ENCODE peak calls at places on chromosome 16, in four cellular contexts. K, X, N and I are unnamed samples.

GRCh38 chr16:68264128-68265077 is at the start of gene SLC7A6:
- DNase-seq in K (no peak), X (peak), N (peak), I (peak)

GRCh38 chr16:4760221-4760910 is 6.6 kb downstream of the ZNF500 start:
- DNase-seq in K (no peak), N (no peak), X (no peak), I (no peak)

GRCh38 chr16:69858196-69859104 is 92.7 kb upstream of the CLEC18A start:
- DNase-seq in N (no peak), K (no peak), X (no peak), I (no peak)

GRCh38 chr16:54459509-54460235 is 173.1 kb upstream of the IRX3 start:
- DNase-seq in X (no peak), K (no peak), N (no peak), I (no peak)

GRCh38 chr16:84040823-84041391 is 1.7 kb downstream of the SLC38A8 start:
- DNase-seq in N (no peak), K (no peak), X (no peak), I (no peak)

GRCh38 chr16:52799149-52799548 is 252.2 kb upstream of the TOX3 start:
- DNase-seq in K (no peak), X (no peak), N (no peak), I (no peak)

GRCh38 chr16:29989111-29989858 is 6.1 kb downstream of the HIRIP3 start:
- DNase-seq in N (no peak), K (no peak), X (no peak), I (no peak)

GRCh38 chr16:69703638-69704037 is 22.7 kb downstream of the NQO1 start:
- DNase-seq in X (no peak), N (no peak), K (no peak), I (no peak)

GRCh38 chr16:49282690-49283375 is 1.2 kb upstream of the CBLN1 start:
- DNase-seq in X (no peak), N (no peak), K (no peak), I (no peak)

GRCh38 chr16:80915079-80915450 is 91.6 kb downstream of the CMC2 start:
- DNase-seq in N (no peak), K (no peak), X (no peak), I (no peak)

GRCh38 chr16:81838794-81839193 is 59.7 kb downstream of the PLCG2 start:
- DNase-seq in N (no peak), K (peak), X (no peak), I (no peak)

GRCh38 chr16:67243481-67243880 is 3.8 kb downstream of the FHOD1 start:
- DNase-seq in K (no peak), N (no peak), X (no peak), I (no peak)

GRCh38 chr16:83363521-83363920 is 444.3 kb upstream of the HSBP1 start:
- DNase-seq in N (no peak), K (no peak), X (no peak), I (no peak)

GRCh38 chr16:4371481-4372314 is at the start of gene VASN:
- DNase-seq in X (peak), K (no peak), N (peak), I (peak)

GRCh38 chr16:85055503-85056210 is 28.1 kb downstream of the KIAA0513 start:
- DNase-seq in X (peak), K (peak), N (no peak), I (no peak)

GRCh38 chr16:55868137-55868536 is 7.0 kb downstream of the CES5A start:
- DNase-seq in K (no peak), N (no peak), X (no peak), I (no peak)

GRCh38 chr16:73248316-73248715 is 200.4 kb upstream of the ZFHX3 start:
- DNase-seq in N (no peak), K (no peak), X (no peak), I (no peak)
- H3K27ac ChIP-seq in N (no peak), K (no peak), X (no peak), I (no peak)

GRCh38 chr16:57146735-57147134 is 39.1 kb downstream of the PSME3IP1 start:
- DNase-seq in N (no peak), K (no peak), X (no peak), I (no peak)
- TF ChIP-seq CTCF in N (no peak), K (peak), X (no peak), I (no peak)

DNA sequence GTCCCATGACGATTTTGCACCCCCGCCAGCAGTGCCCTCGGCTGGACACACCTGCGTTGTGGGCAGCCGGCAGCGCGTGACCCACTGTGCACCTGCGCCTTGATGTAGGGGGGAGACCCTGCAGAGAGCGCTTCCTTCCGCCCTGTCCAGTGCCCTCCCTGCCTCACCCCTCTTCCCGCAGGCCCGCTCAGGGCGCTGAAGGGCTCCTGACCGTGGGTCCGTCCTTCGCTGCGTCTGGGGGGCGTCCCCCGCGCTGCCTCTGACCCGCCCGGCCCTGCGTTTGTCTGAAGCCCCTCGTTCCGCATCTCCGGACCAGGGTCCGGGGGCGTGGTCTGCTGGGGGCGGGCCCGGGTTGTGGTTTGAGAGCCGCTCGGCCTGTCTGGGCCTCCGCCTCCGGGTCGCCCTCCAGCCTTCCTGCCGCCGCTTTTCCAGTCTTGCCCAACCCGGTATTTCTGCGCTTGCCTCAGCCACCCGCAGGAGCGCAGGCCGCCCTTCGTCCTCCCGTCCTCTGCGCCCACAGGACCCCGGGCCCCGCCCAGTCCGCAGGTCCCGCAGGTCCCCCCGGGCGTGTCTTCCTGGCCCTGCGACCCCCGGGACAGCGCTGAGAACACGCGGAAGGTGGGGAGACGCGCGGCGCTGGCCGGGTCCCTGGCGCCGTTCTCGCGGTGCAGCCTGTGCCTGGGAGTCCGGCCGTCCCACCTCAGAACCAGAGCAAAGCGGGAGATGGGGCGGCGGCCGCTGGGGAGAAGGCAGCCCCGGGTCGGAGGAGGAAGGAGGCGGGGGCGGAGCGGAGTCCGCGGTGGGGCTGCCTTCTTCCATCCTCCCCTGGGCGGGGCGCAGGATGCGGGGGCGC is 4.0 kb upstream of the IL17C start:
- DNase-seq in X (peak), K (peak), N (no peak), I (no peak)
- H3K27ac ChIP-seq in X (no peak), K (peak), N (no peak), I (no peak)

GRCh38 chr16:62408760-62409159 is 372.5 kb upstream of the CDH8 start:
- DNase-seq in N (no peak), K (no peak), X (no peak), I (no peak)
- TF ChIP-seq CTCF in N (no peak), K (no peak), X (no peak), I (no peak)